ENCODE peak calls at places on chromosomes 16 and 17, in five cellular contexts. G, F, H, V and X are unnamed samples.

GRCh38 chr16:65546353-65546791 is 424.5 kb upstream of the CDH11 start:
- DNase-seq in H (no peak), F (no peak), G (no peak), V (peak; percentile 43), X (peak; percentile 66)

GRCh38 chr16:5314377-5314776 is 216.8 kb upstream of the EEF2KMT start:
- DNase-seq in H (no peak), F (no peak), G (no peak), V (no peak), X (no peak)

GRCh38 chr17:76246080-76247066 is 6.1 kb upstream of the RNF157 start:
- DNase-seq in F (no peak), V (peak; percentile 97), H (peak; percentile 60), G (no peak), X (peak; percentile 78)

GRCh38 chr17:41772218-41772585 is 14.3 kb downstream of the JUP start:
- DNase-seq in V (no peak), H (no peak), G (peak; percentile 80), F (no peak), X (no peak)

GRCh38 chr17:82863941-82864720 is 24.3 kb upstream of the ZNF750 start:
- DNase-seq in V (peak; percentile 81), F (peak; percentile 78), H (peak; percentile 90), G (no peak), X (peak; percentile 91)

GRCh38 chr17:7046127-7046724 is 2.3 kb upstream of the SLC16A11 start:
- DNase-seq in H (no peak), F (no peak), G (peak; percentile 88), V (peak; percentile 36), X (no peak)

GRCh38 chr16:13178318-13178717 is 276.9 kb downstream of the SHISA9 start:
- DNase-seq in H (no peak), G (no peak), F (no peak), V (no peak), X (no peak)

GRCh38 chr17:28473542-28473941 is at the start of gene SLC13A2:
- DNase-seq in V (no peak), H (no peak), G (no peak), F (no peak), X (no peak)

GRCh38 chr16:23757116-23757515 is 2.3 kb downstream of the CHP2 start:
- DNase-seq in V (no peak), G (no peak), H (no peak), F (no peak), X (no peak)

GRCh38 chr17:43907425-43907981 is at the start of gene MPP2:
- DNase-seq in G (peak; percentile 75), H (peak; percentile 61), V (peak; percentile 79), F (no peak), X (peak; percentile 52)

GRCh38 chr17:82003411-82004381 is 19.0 kb downstream of the CENPX start:
- DNase-seq in H (no peak), G (no peak), V (peak; percentile 93), F (peak; percentile 81), X (peak; percentile 96)

GRCh38 chr17:70365098-70365583 is 195.8 kb downstream of the KCNJ2 start:
- DNase-seq in G (no peak), H (no peak), F (no peak), V (peak; percentile 93), X (peak; percentile 41)

GRCh38 chr16:24116371-24116770 is 139.8 kb upstream of the CACNG3 start:
- DNase-seq in V (no peak), H (no peak), G (no peak), F (no peak), X (no peak)

GRCh38 chr17:67461228-67461780 is 84.2 kb downstream of the PITPNC1 start:
- DNase-seq in V (no peak), F (no peak), H (no peak), G (no peak), X (no peak)

GRCh38 chr17:69588739-69589334 is 174.3 kb downstream of the MAP2K6 start:
- DNase-seq in V (peak; percentile 83), H (no peak), G (no peak), F (no peak), X (no peak)

GRCh38 chr17:63369233-63369632 is 76.9 kb downstream of the CYB561 start:
- DNase-seq in V (peak; percentile 57), H (no peak), F (no peak), G (no peak), X (peak; percentile 84)

GRCh38 chr16:85321856-85322271 is 209.6 kb upstream of the CIBAR2 start:
- DNase-seq in G (peak; percentile 97), H (no peak), V (peak; percentile 94), F (no peak), X (peak; percentile 99)

GRCh38 chr17:1744551-1745512 is 2.2 kb downstream of the SERPINF2 start:
- DNase-seq in F (no peak), G (no peak), H (no peak), V (no peak), X (no peak)

GRCh38 chr16:35391328-35391727 is 1931.9 kb downstream of the TP53TG3F start:
- DNase-seq in G (peak; percentile 51), F (peak; percentile 7), V (peak; percentile 42), H (no peak), X (peak; percentile 20)

GRCh38 chr17:59441459-59442096 is 110.1 kb downstream of the YPEL2 start:
- DNase-seq in H (no peak), F (no peak), G (no peak), V (peak; percentile 28), X (peak; percentile 19)

GRCh38 chr16:16120382-16121184 is 102.7 kb downstream of the ABCC6 start:
- DNase-seq in V (peak; percentile 29), G (no peak), F (no peak), H (no peak), X (no peak)

GRCh38 chr16:70683146-70683944 is 2.5 kb downstream of the MTSS2 start:
- DNase-seq in G (peak; percentile 15), H (no peak), V (no peak), F (no peak), X (no peak)

GRCh38 chr17:64707077-64707591 is 45.0 kb upstream of the SMURF2 start:
- DNase-seq in H (no peak), V (peak; percentile 93), G (peak; percentile 59), F (peak; percentile 99), X (peak; percentile 99)

GRCh38 chr17:62819511-62820221 is 11.6 kb upstream of the MARCHF10 start:
- DNase-seq in H (no peak), V (peak; percentile 99), G (peak; percentile 45), F (peak; percentile 89), X (peak; percentile 99)

GRCh38 chr16:50303041-50303604 is 36.8 kb downstream of the ADCY7 start:
- DNase-seq in F (no peak), G (no peak), H (no peak), V (peak; percentile 41), X (no peak)

GRCh38 chr16:59973966-59974365 is 1239.8 kb upstream of the GOT2 start:
- DNase-seq in F (no peak), H (no peak), V (no peak), G (no peak), X (no peak)

GRCh38 chr16:81808933-81809480 is 29.9 kb downstream of the PLCG2 start:
- DNase-seq in V (no peak), H (no peak), G (no peak), F (no peak), X (no peak)

GRCh38 chr16:81806696-81807095 is 27.6 kb downstream of the PLCG2 start:
- DNase-seq in V (no peak), H (no peak), G (no peak), F (no peak), X (no peak)

GRCh38 chr16:81807767-81808166 is 28.7 kb downstream of the PLCG2 start:
- DNase-seq in G (no peak), F (no peak), H (no peak), V (no peak), X (no peak)

GRCh38 chr16:81803332-81803731 is 24.2 kb downstream of the PLCG2 start:
- DNase-seq in G (no peak), V (no peak), H (no peak), F (no peak), X (no peak)

DNA sequence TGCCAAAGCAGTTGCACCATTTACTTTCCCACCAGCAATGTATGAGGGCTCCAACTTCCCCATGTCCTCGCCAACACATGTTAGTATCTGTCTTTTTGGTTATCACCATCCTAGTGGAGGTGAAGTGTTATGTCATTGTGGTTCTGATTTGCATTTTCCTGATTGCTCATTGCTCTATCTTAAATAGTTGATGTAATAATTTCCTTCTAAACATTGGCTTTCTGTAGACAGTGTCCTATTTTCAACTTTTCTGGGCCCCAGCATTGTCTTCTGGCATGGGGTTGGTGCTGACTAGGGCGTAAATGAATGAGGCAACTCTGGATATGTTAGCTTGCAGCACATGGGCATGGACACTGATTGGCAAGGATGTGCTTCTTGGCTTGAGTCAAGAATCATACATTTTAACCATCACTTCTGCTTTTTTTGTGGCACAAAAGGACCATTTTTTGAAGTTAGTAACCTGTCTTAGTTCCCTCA is 25.1 kb downstream of the PLCG2 start:
- DNase-seq in F (no peak), H (no peak), G (no peak), V (no peak), X (no peak)
- H3K4me3 ChIP-seq in F (no peak overlapping the region), H (no peak overlapping the region), G (no peak overlapping the region), V (no peak overlapping the region), X (no peak overlapping the region)

GRCh38 chr16:86567701-86568571 is 1.3 kb downstream of the FOXC2 start:
- DNase-seq in F (no peak), H (no peak), V (peak; percentile 45), G (no peak), X (no peak)

GRCh38 chr16:86566966-86567700 is 504 bp downstream of the FOXC2 start:
- DNase-seq in F (no peak), H (no peak), V (peak; percentile 83), G (no peak), X (peak; percentile 61)

GRCh38 chr16:86565181-86565631 is 1.4 kb upstream of the FOXC2 start:
- DNase-seq in H (no peak), V (peak; percentile 63), G (no peak), F (no peak), X (no peak)

GRCh38 chr16:86566601-86566965 is at the start of gene FOXC2:
- DNase-seq in H (peak; percentile 31), F (peak; percentile 65), G (peak; percentile 53), V (peak; percentile 99), X (peak; percentile 94)

DNA sequence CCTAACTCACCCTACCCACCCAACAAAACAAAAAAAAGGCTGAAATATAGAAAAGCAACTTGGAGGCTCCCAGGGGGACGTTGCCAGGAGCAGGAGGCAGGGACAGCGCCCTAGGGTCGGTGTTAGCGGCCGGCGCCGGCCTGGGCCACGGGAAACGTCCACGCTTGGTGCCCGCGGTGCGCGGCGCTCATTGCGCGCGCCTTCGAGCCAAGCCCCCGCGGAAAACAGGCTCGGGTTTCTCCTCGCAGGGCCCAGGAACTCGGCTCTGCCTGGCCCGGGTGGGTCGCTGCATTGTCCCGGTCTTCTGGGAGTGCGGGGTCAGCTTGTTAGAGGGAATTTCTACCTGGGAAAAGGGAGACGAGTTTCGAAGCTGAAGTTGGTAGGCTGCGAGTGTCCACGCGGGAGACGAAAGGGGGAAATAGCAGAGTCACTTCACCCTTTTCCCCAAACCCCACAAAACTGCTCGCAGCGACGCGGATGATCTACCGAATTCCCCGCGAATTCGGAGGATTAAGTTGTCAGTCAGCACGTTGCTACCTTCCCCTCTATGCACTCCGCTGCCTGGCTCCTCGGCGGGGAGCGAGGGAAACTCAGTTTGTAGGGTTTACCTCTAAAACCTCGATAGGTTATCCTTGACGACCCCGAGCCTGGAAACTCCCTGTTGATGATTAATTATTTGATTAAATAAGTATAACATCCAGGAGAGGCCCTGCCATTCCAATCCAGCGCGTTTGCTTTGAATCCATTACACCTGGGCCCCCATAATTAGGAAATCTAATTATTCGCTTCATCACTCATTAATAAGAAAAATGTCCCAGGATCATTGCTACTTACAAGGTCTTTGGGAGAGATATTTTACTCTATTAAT is 751 bp upstream of the FOXC2 start:
- DNase-seq in G (no peak), F (no peak), V (peak; percentile 58), H (no peak), X (no peak)
- H3K4me3 ChIP-seq in G (no peak overlapping the region), F (peak overlapping the region; percentile 71), V (peak overlapping the region; percentile 91), H (no peak overlapping the region), X (peak overlapping the region; percentile 47)

GRCh38 chr16:75225092-75225491 is 6.3 kb downstream of the CTRB1 start:
- DNase-seq in G (peak; percentile 83), H (no peak), F (no peak), V (no peak), X (no peak)
- H3K4me3 ChIP-seq in G (peak overlapping the region; percentile 59), H (no peak overlapping the region), F (no peak overlapping the region), V (no peak overlapping the region), X (no peak overlapping the region)

GRCh38 chr17:48294989-48295892 is 134.8 kb downstream of the SKAP1 start:
- DNase-seq in F (peak; percentile 1), G (no peak), V (peak; percentile 47), H (peak; percentile 27), X (peak; percentile 3)
- H3K4me3 ChIP-seq in F (no peak overlapping the region), G (no peak overlapping the region), V (no peak overlapping the region), H (no peak overlapping the region), X (no peak overlapping the region)